ENCODE peak calls at places on chromosomes 12 and 14, in ten cellular contexts. F is suprapubic skin, O is body of pancreas, M is kidney epithelial cell, J is IMR-90, S is AG04450, N is heart left ventricle, L is A549, Q is cardiac fibroblast, W is hepatocyte. C is an unnamed sample.

GRCh38 chr14:50083467-50084337 is 32.7 kb downstream of the VCPKMT start:
- DNase-seq in F (no peak), O (no peak), M (no peak), J (peak), S (no peak), N (no peak), L (no peak), Q (no peak), W (no peak), C (no peak)

GRCh38 chr12:92759634-92760268 is 57.0 kb downstream of the PLEKHG7 start:
- DNase-seq in F (no peak), O (no peak), M (peak), J (peak), S (peak), N (no peak), L (peak), Q (peak), W (peak), C (no peak)

GRCh38 chr12:93447555-93448265 is 6.0 kb upstream of the UBE2N start:
- DNase-seq in F (no peak), O (no peak), M (no peak), J (no peak), S (no peak), N (no peak), L (no peak), Q (no peak), W (no peak), C (no peak)

GRCh38 chr12:72268386-72268785 is 3.8 kb upstream of the TRHDE start:
- DNase-seq in F (no peak), O (no peak), M (no peak), J (no peak), S (no peak), N (no peak), L (no peak), Q (no peak), W (no peak), C (no peak)

GRCh38 chr12:44876554-44877275 is 600 bp upstream of the NELL2 start:
- DNase-seq in F (no peak), O (peak), M (no peak), J (no peak), S (no peak), N (no peak), L (peak), Q (peak), W (peak), C (peak)

GRCh38 chr12:88574278-88574677 is 6.0 kb downstream of the KITLG start:
- DNase-seq in F (no peak), O (no peak), M (no peak), J (peak), S (no peak), N (no peak), L (no peak), Q (peak), W (no peak), C (no peak)

GRCh38 chr14:69501362-69501964 is 16.9 kb downstream of the PLEKHD1 start:
- DNase-seq in F (no peak), O (peak), M (no peak), J (peak), S (no peak), N (peak), L (no peak), Q (peak), W (peak), C (no peak)

GRCh38 chr14:102592969-102593840 is 756 bp downstream of the RCOR1 start:
- DNase-seq in F (no peak), O (peak), M (no peak), J (peak), S (no peak), N (peak), L (peak), Q (peak), W (peak), C (peak)

GRCh38 chr12:79689477-79690155 is 1.1 kb downstream of the PAWR start:
- DNase-seq in F (no peak), O (peak), M (no peak), J (peak), S (no peak), N (peak), L (peak), Q (peak), W (peak), C (no peak)

GRCh38 chr12:19158909-19159308 is 29.4 kb downstream of the PLEKHA5 start:
- DNase-seq in F (no peak), O (no peak), M (no peak), J (peak), S (peak), N (no peak), L (no peak), Q (peak), W (no peak), C (no peak)

GRCh38 chr12:25135531-25136154 is 59.3 kb downstream of the DNAI7 start:
- DNase-seq in F (no peak), O (no peak), M (no peak), J (no peak), S (no peak), N (no peak), L (no peak), Q (no peak), W (no peak), C (no peak)
- TF ChIP-seq CTCF in F (no peak), O (no peak), M (no peak), J (no peak), S (no peak), N (no peak), L (no peak), Q (no peak), W (peak), C (no peak)

DNA sequence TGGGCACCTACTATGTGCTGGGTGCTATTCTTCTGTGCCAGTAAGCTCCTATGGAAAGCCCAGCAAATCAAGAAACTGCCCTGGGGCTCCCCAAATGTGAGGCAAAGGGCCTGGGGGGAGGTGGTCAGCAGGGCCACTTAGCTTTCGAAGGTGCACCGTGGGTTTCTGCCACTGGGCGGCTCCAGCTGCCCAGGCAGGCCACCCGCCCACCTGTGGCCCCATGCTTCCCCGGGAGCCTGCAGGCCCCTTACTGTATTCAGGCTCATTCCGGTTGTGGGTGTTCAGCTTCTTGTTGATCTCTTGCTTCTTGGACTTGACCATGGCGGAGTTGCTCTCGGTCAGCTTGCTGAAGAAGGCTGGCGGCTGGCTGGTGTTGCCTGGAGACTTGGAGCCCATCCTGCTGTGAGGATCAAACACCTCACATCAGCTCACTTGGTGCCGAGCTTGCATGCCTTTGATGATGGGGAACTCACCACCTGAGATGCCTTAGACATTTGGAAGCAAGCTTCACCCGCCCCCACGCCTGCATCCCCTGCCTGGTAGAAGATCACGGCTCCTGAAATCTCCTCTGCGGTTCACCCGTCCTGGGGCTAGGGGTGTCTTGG is 37.3 kb downstream of the RFLNA start:
- DNase-seq in F (no peak), O (no peak), M (no peak), J (no peak), S (no peak), N (no peak), L (peak), Q (no peak), W (no peak), C (no peak)
- TF ChIP-seq CTCF in F (no peak), O (no peak), M (peak), J (peak), S (peak), N (no peak), L (peak), Q (peak), W (peak), C (peak)

DNA sequence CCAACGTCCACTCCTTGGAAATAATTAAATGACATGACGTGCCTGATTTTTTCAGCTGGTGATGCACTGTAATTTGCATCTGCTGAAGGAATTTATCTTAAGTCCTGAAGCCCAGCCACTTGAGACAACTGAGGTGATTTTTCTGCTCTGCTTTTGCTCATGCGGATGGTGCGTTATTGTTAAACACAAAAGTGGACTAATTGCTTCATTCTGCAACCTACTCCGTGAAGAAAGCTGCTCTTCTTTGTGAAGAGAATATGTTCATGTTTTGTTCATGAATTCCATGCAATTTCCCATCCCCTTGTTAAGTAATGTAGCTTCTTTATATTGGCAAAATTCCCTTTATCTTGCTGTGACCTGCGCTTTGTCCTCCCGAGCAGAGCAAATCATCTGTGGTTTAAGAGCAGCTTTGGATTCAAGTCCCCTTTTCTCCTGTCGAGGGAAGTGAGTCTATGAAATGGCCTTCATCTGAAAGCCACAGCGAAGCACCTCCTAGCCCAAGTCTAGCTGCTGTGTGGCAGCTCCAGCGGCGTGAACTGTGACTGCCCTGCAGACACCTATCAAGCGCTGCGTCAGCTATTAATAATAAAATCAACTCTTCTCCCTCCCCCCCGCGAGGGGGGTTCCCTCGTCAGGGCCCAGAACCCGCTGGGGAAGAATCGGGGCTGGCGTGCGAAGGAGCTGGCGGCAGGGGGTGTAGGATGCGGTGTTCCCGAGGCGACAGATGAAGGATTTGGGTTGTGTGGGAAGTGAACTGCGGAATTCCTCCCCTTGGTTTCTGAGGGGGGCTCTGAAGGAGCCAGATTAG is 867 bp upstream of the ATP2A2 start:
- DNase-seq in F (peak), O (peak), M (no peak), J (peak), S (no peak), N (peak), L (peak), Q (peak), W (peak), C (no peak)
- TF ChIP-seq CTCF in F (no peak), O (no peak), M (no peak), J (no peak), S (no peak), N (no peak), L (no peak), Q (no peak), W (no peak), C (peak)

GRCh38 chr12:127726928-127727327 is 540.0 kb upstream of the TMEM132C start:
- DNase-seq in F (no peak), O (no peak), M (no peak), J (no peak), S (no peak), N (no peak), L (no peak), Q (no peak), W (no peak), C (no peak)
- TF ChIP-seq CTCF in F (no peak), O (no peak), M (no peak), J (no peak), S (no peak), N (no peak), L (no peak), Q (no peak), W (no peak), C (no peak)

DNA sequence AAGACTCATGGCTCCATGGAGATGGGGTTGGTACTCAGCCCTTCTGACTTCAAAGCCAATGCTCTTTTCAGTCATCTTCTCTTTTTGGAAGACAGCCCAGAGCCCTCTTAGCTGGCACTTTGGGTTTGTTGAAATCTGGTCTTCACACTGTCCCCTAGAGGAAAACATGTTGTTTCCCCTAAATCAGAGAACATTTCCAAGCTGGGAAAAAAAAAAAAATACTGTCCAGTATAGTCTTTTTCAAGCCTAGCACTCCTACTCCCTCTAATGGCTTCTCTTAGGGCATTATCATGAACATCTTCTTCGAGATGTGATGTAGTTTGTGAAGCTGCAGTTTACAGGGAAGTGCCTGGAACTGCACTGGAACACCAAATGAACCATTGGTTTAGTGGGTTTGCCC is 3.0 kb upstream of the ZC3H14 start:
- DNase-seq in F (no peak), O (no peak), M (no peak), J (peak), S (peak), N (no peak), L (no peak), Q (peak), W (peak), C (no peak)
- TF ChIP-seq CTCF in F (peak), O (no peak), M (peak), J (peak), S (peak), N (peak), L (peak), Q (peak), W (peak), C (peak)

GRCh38 chr12:42794811-42795210 is 205.3 kb upstream of the PRICKLE1 start:
- DNase-seq in F (no peak), O (no peak), M (no peak), J (peak), S (no peak), N (no peak), L (no peak), Q (no peak), W (no peak), C (no peak)

GRCh38 chr12:42789808-42790760 is 200.5 kb upstream of the PRICKLE1 start:
- DNase-seq in F (no peak), O (no peak), M (no peak), J (no peak), S (no peak), N (no peak), L (no peak), Q (peak), W (no peak), C (no peak)

GRCh38 chr12:42790761-42791151 is 201.2 kb upstream of the PRICKLE1 start:
- DNase-seq in F (no peak), O (no peak), M (peak), J (peak), S (no peak), N (no peak), L (peak), Q (peak), W (peak), C (no peak)

GRCh38 chr12:42791399-42791798 is 201.9 kb upstream of the PRICKLE1 start:
- DNase-seq in F (no peak), O (no peak), M (no peak), J (no peak), S (no peak), N (no peak), L (no peak), Q (no peak), W (no peak), C (no peak)

GRCh38 chr12:42792265-42792664 is 202.7 kb upstream of the PRICKLE1 start:
- DNase-seq in F (no peak), O (no peak), M (no peak), J (no peak), S (no peak), N (no peak), L (no peak), Q (no peak), W (no peak), C (no peak)
- TF ChIP-seq CTCF in F (no peak), O (no peak), M (peak), J (no peak), S (no peak), N (no peak), L (no peak), Q (no peak), W (no peak), C (peak)

DNA sequence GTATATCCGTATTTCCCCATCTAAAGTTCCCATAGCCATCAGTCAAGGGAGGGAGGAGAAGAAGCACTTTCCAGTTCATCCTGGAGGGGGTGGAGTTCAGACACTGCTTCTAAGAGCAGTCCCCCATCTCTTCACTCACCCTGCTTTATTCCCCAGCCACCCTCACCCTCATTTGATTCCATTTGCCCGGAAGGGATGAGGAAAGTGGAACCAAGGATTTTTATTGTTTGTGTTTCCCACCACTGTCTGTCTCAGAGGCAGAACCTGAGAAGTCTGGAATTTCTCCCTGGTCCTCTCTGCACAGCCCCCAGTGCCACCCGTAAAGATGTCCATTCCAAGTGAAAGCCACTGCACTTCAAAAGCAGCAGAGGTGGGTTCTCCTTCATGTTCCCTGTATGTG is 134.2 kb upstream of the HIF1A start:
- DNase-seq in F (no peak), O (no peak), M (no peak), J (peak), S (no peak), N (no peak), L (peak), Q (peak), W (no peak), C (no peak)
- TF ChIP-seq CTCF in F (no peak), O (no peak), M (peak), J (peak), S (peak), N (no peak), L (peak), Q (peak), W (no peak), C (peak)

DNA sequence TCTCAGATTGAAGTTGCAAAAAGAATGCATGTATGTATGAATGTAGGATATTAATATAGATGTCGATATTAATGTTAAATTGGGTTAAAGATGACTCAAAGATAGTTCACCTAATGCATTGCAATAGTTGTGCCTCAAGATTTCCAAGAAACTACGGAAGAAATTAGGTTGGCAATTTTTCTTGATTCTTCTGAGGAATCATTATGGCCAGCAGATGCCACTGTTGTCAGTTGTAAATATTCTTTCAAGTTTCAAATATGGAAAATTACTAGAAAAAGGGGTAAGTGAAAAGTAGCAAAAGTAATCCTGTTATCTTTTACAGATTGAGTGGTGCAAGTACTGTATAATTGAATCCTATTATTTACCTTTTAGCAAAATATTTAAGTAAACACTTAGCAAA is 202.1 kb downstream of the ADAMTS20 start:
- DNase-seq in F (no peak), O (no peak), M (no peak), J (peak), S (no peak), N (no peak), L (no peak), Q (peak), W (peak), C (no peak)
- TF ChIP-seq CTCF in F (no peak), O (no peak), M (peak), J (peak), S (peak), N (no peak), L (peak), Q (no peak), W (peak), C (peak)

GRCh38 chr14:23097786-23098185 is 2.5 kb downstream of the C14orf119 start:
- DNase-seq in F (peak), O (no peak), M (no peak), J (no peak), S (no peak), N (no peak), L (no peak), Q (no peak), W (no peak), C (no peak)

GRCh38 chr14:23101213-23101970 is 3.4 kb downstream of the CIROP start:
- DNase-seq in F (peak), O (no peak), M (no peak), J (no peak), S (no peak), N (no peak), L (no peak), Q (no peak), W (no peak), C (no peak)

GRCh38 chr14:23101986-23102625 is 2.7 kb downstream of the CIROP start:
- DNase-seq in F (peak), O (no peak), M (no peak), J (no peak), S (no peak), N (no peak), L (no peak), Q (no peak), W (no peak), C (no peak)

GRCh38 chr14:23102801-23103200 is 2.0 kb downstream of the CIROP start:
- DNase-seq in F (peak), O (no peak), M (no peak), J (no peak), S (no peak), N (no peak), L (no peak), Q (no peak), W (no peak), C (no peak)

GRCh38 chr14:23099212-23099861 is 4.0 kb downstream of the C14orf119 start:
- DNase-seq in F (no peak), O (peak), M (no peak), J (no peak), S (no peak), N (no peak), L (no peak), Q (no peak), W (no peak), C (no peak)
- TF ChIP-seq CTCF in F (no peak), O (no peak), M (no peak), J (no peak), S (no peak), N (no peak), L (no peak), Q (no peak), W (no peak), C (no peak)

GRCh38 chr14:63840981-63841380 is 11.8 kb upstream of the SYNE2 start:
- DNase-seq in F (no peak), O (peak), M (no peak), J (no peak), S (no peak), N (no peak), L (no peak), Q (no peak), W (no peak), C (no peak)
- TF ChIP-seq CTCF in F (no peak), O (no peak), M (no peak), J (no peak), S (no peak), N (peak), L (no peak), Q (peak), W (no peak), C (peak)

C was measured in chondrocyte.